ENCODE peak calls at places on chromosomes 11 and 22, in four cellular contexts. V, A, Q and X are unnamed samples.

GRCh38 chr11:101478587-101479375 is 105.0 kb downstream of the TRPC6 start:
- DNase-seq in V (no peak), A (no peak), Q (no peak), X (no peak)

GRCh38 chr11:125201525-125202121 is 37.1 kb downstream of the PKNOX2 start:
- DNase-seq in V (peak), A (no peak), Q (no peak), X (no peak)

GRCh38 chr22:38716827-38717226 is 11.1 kb downstream of the GTPBP1 start:
- DNase-seq in V (no peak), A (no peak), Q (no peak), X (no peak)

GRCh38 chr11:20158597-20159257 is 1.5 kb downstream of the DBX1 start:
- DNase-seq in V (peak), A (no peak), Q (no peak), X (peak)

GRCh38 chr11:86116386-86116726 is 47.5 kb upstream of the PICALM start:
- DNase-seq in V (peak), A (no peak), Q (no peak), X (peak)

GRCh38 chr22:22595001-22595835 is 36.2 kb upstream of the PRAME start:
- DNase-seq in V (no peak), A (no peak), Q (no peak), X (no peak)

GRCh38 chr11:78560826-78561484 is 13.7 kb downstream of the NARS2 start:
- DNase-seq in V (peak), A (no peak), Q (no peak), X (peak)

GRCh38 chr11:129573161-129573560 is 197.5 kb downstream of the BARX2 start:
- DNase-seq in V (no peak), A (no peak), Q (no peak), X (no peak)

GRCh38 chr11:16891170-16891569 is 123.0 kb downstream of the PLEKHA7 start:
- DNase-seq in V (peak), A (no peak), Q (no peak), X (no peak)

GRCh38 chr11:2528301-2529050 is 83.7 kb downstream of the KCNQ1 start:
- DNase-seq in V (no peak), A (no peak), Q (no peak), X (no peak)

GRCh38 chr11:45527898-45528297 is 137.5 kb downstream of the CHST1 start:
- DNase-seq in V (peak), A (no peak), Q (no peak), X (no peak)

GRCh38 chr11:45393334-45393733 is 107.2 kb upstream of the SYT13 start:
- DNase-seq in V (no peak), A (no peak), Q (no peak), X (no peak)